ENCODE peak calls at places on chromosomes 12 and 14, in six cellular contexts. One of them, this sample, is unnamed.

GRCh38 chr12:64672925-64673409 is 62.7 kb downstream of the RASSF3 start:
- DNase-seq in activated gamma-delta T cell treated with Interleukin-2 at 50 U/mL for 16 hours: peak
- DNase-seq in A549: peak
- DNase-seq in AG10803: peak
- DNase-seq in ecto neural progenitor cell: no peak
- DNase-seq in CD8-positive, alpha-beta memory T cell: peak
- DNase-seq in this sample: no peak

GRCh38 chr14:60242420-60242819 is 6.6 kb upstream of the PPM1A start:
- DNase-seq in A549: no peak
- DNase-seq in activated gamma-delta T cell treated with Interleukin-2 at 50 U/mL for 16 hours: no peak
- DNase-seq in AG10803: no peak
- DNase-seq in CD8-positive, alpha-beta memory T cell: peak
- DNase-seq in ecto neural progenitor cell: no peak
- DNase-seq in this sample: no peak

GRCh38 chr14:43651185-43651787 is 855.8 kb downstream of the FSCB start:
- DNase-seq in CD8-positive, alpha-beta memory T cell: no peak
- DNase-seq in ecto neural progenitor cell: no peak
- DNase-seq in AG10803: no peak
- DNase-seq in activated gamma-delta T cell treated with Interleukin-2 at 50 U/mL for 16 hours: no peak
- DNase-seq in A549: no peak
- DNase-seq in this sample: no peak

GRCh38 chr12:56081393-56082347 is 1.7 kb downstream of the ERBB3 start:
- DNase-seq in CD8-positive, alpha-beta memory T cell: no peak
- DNase-seq in A549: peak
- DNase-seq in activated gamma-delta T cell treated with Interleukin-2 at 50 U/mL for 16 hours: no peak
- DNase-seq in AG10803: no peak
- DNase-seq in ecto neural progenitor cell: peak
- DNase-seq in this sample: no peak

GRCh38 chr14:71651228-71651627 is 281.0 kb upstream of the RGS6 start:
- DNase-seq in AG10803: peak
- DNase-seq in A549: no peak
- DNase-seq in activated gamma-delta T cell treated with Interleukin-2 at 50 U/mL for 16 hours: no peak
- DNase-seq in CD8-positive, alpha-beta memory T cell: no peak
- DNase-seq in ecto neural progenitor cell: no peak
- DNase-seq in this sample: no peak

GRCh38 chr14:54776361-54777001 is 126.1 kb downstream of the GCH1 start:
- DNase-seq in A549: no peak
- DNase-seq in CD8-positive, alpha-beta memory T cell: peak
- DNase-seq in AG10803: peak
- DNase-seq in ecto neural progenitor cell: no peak
- DNase-seq in activated gamma-delta T cell treated with Interleukin-2 at 50 U/mL for 16 hours: peak
- DNase-seq in this sample: no peak

GRCh38 chr14:34673702-34674101 is 40.7 kb downstream of the CFL2 start:
- DNase-seq in ecto neural progenitor cell: no peak
- DNase-seq in AG10803: no peak
- DNase-seq in CD8-positive, alpha-beta memory T cell: no peak
- DNase-seq in A549: no peak
- DNase-seq in activated gamma-delta T cell treated with Interleukin-2 at 50 U/mL for 16 hours: no peak
- DNase-seq in this sample: no peak

GRCh38 chr14:101843665-101844064 is 82.2 kb downstream of the PPP2R5C start:
- DNase-seq in ecto neural progenitor cell: no peak
- DNase-seq in CD8-positive, alpha-beta memory T cell: peak
- DNase-seq in A549: peak
- DNase-seq in activated gamma-delta T cell treated with Interleukin-2 at 50 U/mL for 16 hours: peak
- DNase-seq in AG10803: no peak
- DNase-seq in this sample: no peak

GRCh38 chr14:61940669-61941420 is 178.6 kb downstream of the SNAPC1 start:
- DNase-seq in AG10803: no peak
- DNase-seq in activated gamma-delta T cell treated with Interleukin-2 at 50 U/mL for 16 hours: no peak
- DNase-seq in ecto neural progenitor cell: peak
- DNase-seq in A549: no peak
- DNase-seq in CD8-positive, alpha-beta memory T cell: no peak
- DNase-seq in this sample: no peak

GRCh38 chr14:96037891-96038557 is 1.1 kb upstream of the C14orf132 start:
- DNase-seq in AG10803: peak
- DNase-seq in activated gamma-delta T cell treated with Interleukin-2 at 50 U/mL for 16 hours: no peak
- DNase-seq in ecto neural progenitor cell: no peak
- DNase-seq in CD8-positive, alpha-beta memory T cell: no peak
- DNase-seq in A549: peak
- DNase-seq in this sample: no peak

GRCh38 chr14:57863471-57863870 is 2.4 kb downstream of the SLC35F4 start:
- DNase-seq in AG10803: no peak
- DNase-seq in ecto neural progenitor cell: no peak
- DNase-seq in CD8-positive, alpha-beta memory T cell: no peak
- DNase-seq in activated gamma-delta T cell treated with Interleukin-2 at 50 U/mL for 16 hours: no peak
- DNase-seq in A549: no peak
- DNase-seq in this sample: no peak

GRCh38 chr14:68734231-68734732 is 58.6 kb downstream of the ZFP36L1 start:
- DNase-seq in CD8-positive, alpha-beta memory T cell: no peak
- DNase-seq in A549: no peak
- DNase-seq in activated gamma-delta T cell treated with Interleukin-2 at 50 U/mL for 16 hours: peak
- DNase-seq in ecto neural progenitor cell: no peak
- DNase-seq in AG10803: no peak
- DNase-seq in this sample: no peak

GRCh38 chr12:91077228-91077954 is 19.6 kb upstream of the KERA start:
- DNase-seq in activated gamma-delta T cell treated with Interleukin-2 at 50 U/mL for 16 hours: no peak
- DNase-seq in A549: no peak
- DNase-seq in AG10803: no peak
- DNase-seq in ecto neural progenitor cell: no peak
- DNase-seq in CD8-positive, alpha-beta memory T cell: no peak
- DNase-seq in this sample: no peak

GRCh38 chr12:7383157-7383556 is 60.8 kb downstream of the CD163L1 start:
- DNase-seq in AG10803: no peak
- DNase-seq in A549: no peak
- DNase-seq in CD8-positive, alpha-beta memory T cell: no peak
- DNase-seq in activated gamma-delta T cell treated with Interleukin-2 at 50 U/mL for 16 hours: no peak
- DNase-seq in ecto neural progenitor cell: no peak
- DNase-seq in this sample: no peak

GRCh38 chr14:101124860-101125259 is 221.3 kb upstream of the RTL1 start:
- DNase-seq in activated gamma-delta T cell treated with Interleukin-2 at 50 U/mL for 16 hours: no peak
- DNase-seq in ecto neural progenitor cell: peak
- DNase-seq in CD8-positive, alpha-beta memory T cell: no peak
- DNase-seq in AG10803: no peak
- DNase-seq in A549: no peak
- DNase-seq in this sample: no peak

GRCh38 chr12:32181498-32182175 is 75.0 kb downstream of the BICD1 start:
- DNase-seq in CD8-positive, alpha-beta memory T cell: no peak
- DNase-seq in ecto neural progenitor cell: no peak
- DNase-seq in activated gamma-delta T cell treated with Interleukin-2 at 50 U/mL for 16 hours: no peak
- DNase-seq in A549: no peak
- DNase-seq in AG10803: peak
- DNase-seq in this sample: no peak

GRCh38 chr12:1644523-1645438 is 15.8 kb downstream of the WNT5B start:
- DNase-seq in activated gamma-delta T cell treated with Interleukin-2 at 50 U/mL for 16 hours: no peak
- DNase-seq in AG10803: peak
- DNase-seq in ecto neural progenitor cell: no peak
- DNase-seq in A549: no peak
- DNase-seq in CD8-positive, alpha-beta memory T cell: no peak
- DNase-seq in this sample: no peak

GRCh38 chr12:94404854-94405253 is 54.8 kb downstream of the CEP83 start:
- DNase-seq in activated gamma-delta T cell treated with Interleukin-2 at 50 U/mL for 16 hours: no peak
- DNase-seq in CD8-positive, alpha-beta memory T cell: no peak
- DNase-seq in AG10803: no peak
- DNase-seq in A549: no peak
- DNase-seq in ecto neural progenitor cell: no peak
- DNase-seq in this sample: no peak

GRCh38 chr12:117072736-117073475 is 26.3 kb downstream of the TESC start:
- DNase-seq in CD8-positive, alpha-beta memory T cell: no peak
- DNase-seq in AG10803: no peak
- DNase-seq in A549: no peak
- DNase-seq in activated gamma-delta T cell treated with Interleukin-2 at 50 U/mL for 16 hours: no peak
- DNase-seq in ecto neural progenitor cell: no peak
- DNase-seq in this sample: no peak

GRCh38 chr12:130482448-130482847 is 144.8 kb downstream of the PIWIL1 start:
- DNase-seq in ecto neural progenitor cell: no peak
- DNase-seq in CD8-positive, alpha-beta memory T cell: no peak
- DNase-seq in activated gamma-delta T cell treated with Interleukin-2 at 50 U/mL for 16 hours: no peak
- DNase-seq in AG10803: no peak
- DNase-seq in A549: peak
- DNase-seq in this sample: no peak

GRCh38 chr12:22625671-22626251 is 790 bp downstream of the ETNK1 start:
- DNase-seq in ecto neural progenitor cell: peak
- DNase-seq in A549: peak
- DNase-seq in CD8-positive, alpha-beta memory T cell: peak
- DNase-seq in AG10803: peak
- DNase-seq in activated gamma-delta T cell treated with Interleukin-2 at 50 U/mL for 16 hours: no peak
- DNase-seq in this sample: no peak

GRCh38 chr14:20823859-20824258 is 21.2 kb upstream of the RNASE1 start:
- DNase-seq in AG10803: no peak
- DNase-seq in ecto neural progenitor cell: peak
- DNase-seq in CD8-positive, alpha-beta memory T cell: no peak
- DNase-seq in activated gamma-delta T cell treated with Interleukin-2 at 50 U/mL for 16 hours: no peak
- DNase-seq in A549: no peak
- DNase-seq in this sample: no peak

GRCh38 chr12:44227601-44228000 is 391.7 kb downstream of the TMEM117 start:
- DNase-seq in ecto neural progenitor cell: no peak
- DNase-seq in activated gamma-delta T cell treated with Interleukin-2 at 50 U/mL for 16 hours: no peak
- DNase-seq in A549: no peak
- DNase-seq in AG10803: peak
- DNase-seq in CD8-positive, alpha-beta memory T cell: no peak
- DNase-seq in this sample: no peak

GRCh38 chr14:97077253-97077653 is 280.1 kb downstream of the VRK1 start:
- DNase-seq in A549: peak
- DNase-seq in activated gamma-delta T cell treated with Interleukin-2 at 50 U/mL for 16 hours: peak
- DNase-seq in ecto neural progenitor cell: no peak
- DNase-seq in CD8-positive, alpha-beta memory T cell: no peak
- DNase-seq in AG10803: peak
- DNase-seq in this sample: no peak

GRCh38 chr14:90522585-90523191 is 125.9 kb downstream of the CALM1 start:
- DNase-seq in AG10803: no peak
- DNase-seq in CD8-positive, alpha-beta memory T cell: no peak
- DNase-seq in A549: no peak
- DNase-seq in activated gamma-delta T cell treated with Interleukin-2 at 50 U/mL for 16 hours: no peak
- DNase-seq in ecto neural progenitor cell: no peak
- DNase-seq in this sample: no peak

GRCh38 chr12:46585854-46586621 is 213.5 kb upstream of the SLC38A2 start:
- DNase-seq in ecto neural progenitor cell: peak
- DNase-seq in AG10803: peak
- DNase-seq in A549: peak
- DNase-seq in activated gamma-delta T cell treated with Interleukin-2 at 50 U/mL for 16 hours: peak
- DNase-seq in CD8-positive, alpha-beta memory T cell: peak
- DNase-seq in this sample: no peak

GRCh38 chr12:108078428-108078827 is 50.7 kb upstream of the WSCD2 start:
- DNase-seq in AG10803: no peak
- DNase-seq in CD8-positive, alpha-beta memory T cell: no peak
- DNase-seq in activated gamma-delta T cell treated with Interleukin-2 at 50 U/mL for 16 hours: no peak
- DNase-seq in A549: no peak
- DNase-seq in ecto neural progenitor cell: no peak
- DNase-seq in this sample: no peak

GRCh38 chr14:76768201-76768656 is 7.0 kb downstream of the VASH1 start:
- DNase-seq in ecto neural progenitor cell: no peak
- DNase-seq in activated gamma-delta T cell treated with Interleukin-2 at 50 U/mL for 16 hours: peak
- DNase-seq in A549: no peak
- DNase-seq in CD8-positive, alpha-beta memory T cell: peak
- DNase-seq in AG10803: no peak
- DNase-seq in this sample: no peak

GRCh38 chr14:102095231-102095870 is 8.5 kb upstream of the HSP90AA1 start:
- DNase-seq in activated gamma-delta T cell treated with Interleukin-2 at 50 U/mL for 16 hours: no peak
- DNase-seq in A549: no peak
- DNase-seq in ecto neural progenitor cell: no peak
- DNase-seq in AG10803: no peak
- DNase-seq in CD8-positive, alpha-beta memory T cell: no peak
- DNase-seq in this sample: no peak

GRCh38 chr12:47768323-47768811 is 4.7 kb upstream of the SLC48A1 start:
- DNase-seq in A549: peak
- DNase-seq in AG10803: peak
- DNase-seq in activated gamma-delta T cell treated with Interleukin-2 at 50 U/mL for 16 hours: no peak
- DNase-seq in CD8-positive, alpha-beta memory T cell: no peak
- DNase-seq in ecto neural progenitor cell: no peak
- DNase-seq in this sample: no peak

GRCh38 chr12:56046027-56046780 is 4.5 kb downstream of the RPS26 start:
- DNase-seq in CD8-positive, alpha-beta memory T cell: no peak
- DNase-seq in activated gamma-delta T cell treated with Interleukin-2 at 50 U/mL for 16 hours: no peak
- DNase-seq in A549: no peak
- DNase-seq in AG10803: no peak
- DNase-seq in ecto neural progenitor cell: no peak
- DNase-seq in this sample: no peak

GRCh38 chr14:24435192-24435810 is 5.5 kb downstream of the KHNYN start:
- DNase-seq in AG10803: no peak
- DNase-seq in activated gamma-delta T cell treated with Interleukin-2 at 50 U/mL for 16 hours: no peak
- DNase-seq in A549: no peak
- DNase-seq in CD8-positive, alpha-beta memory T cell: no peak
- DNase-seq in ecto neural progenitor cell: no peak
- DNase-seq in this sample: no peak

GRCh38 chr14:35416108-35416750 is 11.7 kb upstream of the NFKBIA start:
- DNase-seq in A549: no peak
- DNase-seq in activated gamma-delta T cell treated with Interleukin-2 at 50 U/mL for 16 hours: peak
- DNase-seq in CD8-positive, alpha-beta memory T cell: peak
- DNase-seq in ecto neural progenitor cell: no peak
- DNase-seq in AG10803: no peak
- DNase-seq in this sample: no peak

GRCh38 chr12:52446346-52447045 is 5.5 kb downstream of the KRT6B start:
- DNase-seq in ecto neural progenitor cell: no peak
- DNase-seq in CD8-positive, alpha-beta memory T cell: no peak
- DNase-seq in activated gamma-delta T cell treated with Interleukin-2 at 50 U/mL for 16 hours: no peak
- DNase-seq in AG10803: no peak
- DNase-seq in A549: no peak
- DNase-seq in this sample: no peak